ENCODE peak calls at places on chromosome 14, in eight cellular contexts. A, P, J, S, F, W, K and Z are unnamed samples.

GRCh38 chr14:28756896-28757570 is 9.6 kb upstream of the FOXG1 start:
- DNase-seq in A (peak), P (no peak), J (peak), S (peak), F (peak), W (peak), K (peak), Z (no peak)

GRCh38 chr14:55699131-55700057 is 119.4 kb downstream of the KTN1 start:
- DNase-seq in A (peak), P (peak), J (peak), S (no peak), F (no peak), W (peak), K (no peak), Z (no peak)

GRCh38 chr14:64971890-64972785 is at the start of gene RAB15:
- DNase-seq in A (no peak), P (peak), J (no peak), S (peak), F (peak), W (no peak), K (peak), Z (peak)

GRCh38 chr14:63962896-63963295 is 110.1 kb downstream of the SYNE2 start:
- DNase-seq in A (no peak), P (no peak), J (no peak), S (no peak), F (no peak), W (no peak), K (no peak), Z (no peak)

GRCh38 chr14:98270201-98270600 is 1001.8 kb downstream of the BCL11B start:
- DNase-seq in A (no peak), P (peak), J (no peak), S (no peak), F (no peak), W (no peak), K (no peak), Z (no peak)

GRCh38 chr14:105065280-105066228 is at the start of gene GPR132:
- DNase-seq in A (no peak), P (no peak), J (peak), S (no peak), F (no peak), W (no peak), K (no peak), Z (no peak)

GRCh38 chr14:20690848-20691640 is 2.5 kb downstream of the ANG start:
- DNase-seq in A (peak), P (no peak), J (peak), S (peak), F (no peak), W (peak), K (peak), Z (peak)

GRCh38 chr14:104924421-104925213 is at the start of gene PLD4:
- DNase-seq in A (no peak), P (no peak), J (no peak), S (no peak), F (no peak), W (no peak), K (no peak), Z (no peak)

GRCh38 chr14:103897075-103897947 is 30.9 kb upstream of the TDRD9 start:
- DNase-seq in A (no peak), P (no peak), J (no peak), S (no peak), F (no peak), W (no peak), K (no peak), Z (no peak)

GRCh38 chr14:64766430-64767151 is 62.4 kb downstream of the PLEKHG3 start:
- DNase-seq in A (no peak), P (peak), J (no peak), S (peak), F (no peak), W (no peak), K (no peak), Z (no peak)

GRCh38 chr14:102930753-102931579 is 8.5 kb downstream of the AMN start:
- DNase-seq in A (peak), P (no peak), J (peak), S (peak), F (no peak), W (no peak), K (no peak), Z (no peak)

GRCh38 chr14:99889268-99889667 is 96.1 kb downstream of the EML1 start:
- DNase-seq in A (no peak), P (no peak), J (no peak), S (peak), F (no peak), W (no peak), K (no peak), Z (no peak)

GRCh38 chr14:73238941-73239340 is 1.6 kb downstream of the PAPLN start:
- DNase-seq in A (no peak), P (no peak), J (no peak), S (no peak), F (no peak), W (no peak), K (no peak), Z (no peak)

GRCh38 chr14:104196461-104197180 is 58.2 kb downstream of the KIF26A start:
- DNase-seq in A (no peak), P (no peak), J (no peak), S (no peak), F (no peak), W (no peak), K (no peak), Z (no peak)

GRCh38 chr14:102530828-102531478 is 21.4 kb upstream of the ANKRD9 start:
- DNase-seq in A (no peak), P (no peak), J (no peak), S (no peak), F (no peak), W (no peak), K (no peak), Z (no peak)

GRCh38 chr14:102081231-102082080 is 5.4 kb downstream of the HSP90AA1 start:
- DNase-seq in A (no peak), P (no peak), J (no peak), S (no peak), F (no peak), W (no peak), K (no peak), Z (no peak)

GRCh38 chr14:75714993-75715392 is 53.9 kb downstream of the TTLL5 start:
- DNase-seq in A (no peak), P (no peak), J (no peak), S (no peak), F (no peak), W (no peak), K (no peak), Z (no peak)

GRCh38 chr14:54658836-54659235 is 91.9 kb downstream of the SAMD4A start:
- DNase-seq in A (no peak), P (no peak), J (no peak), S (no peak), F (no peak), W (no peak), K (no peak), Z (no peak)

GRCh38 chr14:63362305-63362914 is 43.7 kb upstream of the GPHB5 start:
- DNase-seq in A (no peak), P (no peak), J (no peak), S (no peak), F (no peak), W (no peak), K (no peak), Z (no peak)

GRCh38 chr14:99958380-99958779 is 106.8 kb upstream of the EVL start:
- DNase-seq in A (no peak), P (no peak), J (no peak), S (no peak), F (no peak), W (no peak), K (no peak), Z (no peak)

GRCh38 chr14:99412122-99413061 is 68.3 kb downstream of the SETD3 start:
- DNase-seq in A (peak), P (no peak), J (peak), S (peak), F (no peak), W (no peak), K (no peak), Z (no peak)

GRCh38 chr14:90301580-90302181 is 30.1 kb downstream of the NRDE2 start:
- DNase-seq in A (peak), P (peak), J (peak), S (no peak), F (no peak), W (peak), K (no peak), Z (no peak)

GRCh38 chr14:49966304-49966809 is 73.5 kb downstream of the ARF6 start:
- DNase-seq in A (no peak), P (no peak), J (no peak), S (no peak), F (no peak), W (no peak), K (no peak), Z (no peak)

GRCh38 chr14:73025544-73025943 is 1.4 kb downstream of the ZFYVE1 start:
- DNase-seq in A (no peak), P (no peak), J (peak), S (no peak), F (no peak), W (no peak), K (no peak), Z (no peak)

GRCh38 chr14:61694830-61695694 is at the start of gene HIF1A:
- DNase-seq in A (peak), P (peak), J (peak), S (peak), F (peak), W (peak), K (peak), Z (peak)
- TF ChIP-seq CTCF in A (peak), P (peak), J (peak), S (no peak), F (no peak), W (peak), K (no peak), Z (no peak)

GRCh38 chr14:77035267-77035666 is 6.8 kb upstream of the IRF2BPL start:
- DNase-seq in A (no peak), P (no peak), J (no peak), S (no peak), F (no peak), W (no peak), K (no peak), Z (no peak)

GRCh38 chr14:77031680-77032482 is 3.4 kb upstream of the IRF2BPL start:
- DNase-seq in A (peak), P (no peak), J (peak), S (no peak), F (no peak), W (peak), K (no peak), Z (no peak)

GRCh38 chr14:77033622-77034521 is 5.4 kb upstream of the IRF2BPL start:
- DNase-seq in A (peak), P (peak), J (peak), S (peak), F (peak), W (peak), K (peak), Z (peak)

GRCh38 chr14:77032483-77032853 is 4.0 kb upstream of the IRF2BPL start:
- DNase-seq in A (no peak), P (no peak), J (no peak), S (no peak), F (no peak), W (no peak), K (no peak), Z (no peak)

DNA sequence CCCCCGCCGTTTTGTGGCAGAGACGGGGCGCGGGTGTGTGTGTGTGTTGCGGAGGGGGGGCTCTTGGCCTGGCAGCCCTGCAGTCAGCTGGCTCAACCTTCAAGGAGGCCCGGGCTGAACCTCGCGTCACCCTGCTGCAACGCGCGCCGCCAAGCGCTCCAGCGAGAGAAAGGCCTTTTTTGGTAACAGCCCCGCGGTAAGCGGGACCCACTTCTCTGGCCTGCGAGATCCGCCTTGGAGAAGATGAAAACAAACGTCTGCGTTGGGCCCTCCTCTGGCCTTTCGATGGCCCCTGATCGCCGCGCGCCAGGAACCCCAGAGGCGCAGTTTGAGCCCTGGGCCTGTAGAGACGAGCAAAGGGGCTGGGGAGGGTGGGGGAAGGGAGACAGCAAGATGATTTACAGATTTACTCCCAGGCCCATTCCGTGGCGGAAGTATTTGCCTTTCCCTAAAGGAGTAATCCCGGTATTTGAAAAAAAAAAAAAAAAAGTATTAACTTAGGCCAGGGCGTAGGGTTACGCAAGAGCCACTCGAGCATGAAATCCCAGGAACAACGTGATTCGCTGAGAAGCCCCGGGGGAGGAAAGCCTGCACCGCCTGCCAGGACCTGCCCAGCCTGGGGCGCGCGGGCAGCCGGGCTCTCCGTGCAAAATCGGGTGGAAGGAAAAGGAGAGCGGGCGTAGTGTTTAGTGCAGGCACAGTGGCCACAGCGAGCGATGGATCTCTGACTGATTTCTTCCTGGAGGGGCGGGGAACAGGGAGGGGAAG is 4.5 kb upstream of the IRF2BPL start:
- DNase-seq in A (peak), P (peak), J (peak), S (peak), F (peak), W (peak), K (peak), Z (peak)
- TF ChIP-seq CTCF in A (peak), P (no peak), J (peak), S (no peak), F (no peak), W (peak), K (no peak), Z (no peak)

DNA sequence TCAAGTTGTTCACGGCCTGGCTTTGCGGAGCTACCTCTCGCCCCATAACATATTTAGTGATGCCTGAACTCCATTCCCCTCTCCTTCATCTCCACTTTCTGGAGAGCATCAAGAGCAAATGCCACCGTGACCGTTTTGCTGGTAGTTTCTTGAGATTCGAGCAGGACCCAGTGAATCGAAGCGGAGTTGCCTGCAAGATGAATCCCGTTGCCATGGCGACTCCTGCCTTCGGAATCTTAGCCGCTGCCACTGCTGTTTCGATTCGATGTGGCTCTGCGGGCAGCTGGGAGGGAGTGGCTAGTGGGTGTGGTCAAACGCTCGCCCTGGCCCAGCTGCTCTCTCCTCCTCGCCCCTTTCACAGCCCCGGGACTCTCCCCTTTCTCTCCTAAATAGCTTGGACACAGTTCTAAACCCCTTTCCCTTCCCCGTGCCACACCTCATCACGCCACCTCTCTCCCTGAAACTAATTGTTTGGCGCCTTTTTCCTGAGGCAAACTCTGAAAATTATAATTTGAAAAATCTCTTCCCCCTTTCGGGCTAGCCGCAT is 1.4 kb downstream of the DAAM1 start:
- DNase-seq in A (peak), P (peak), J (peak), S (peak), F (peak), W (peak), K (peak), Z (peak)
- TF ChIP-seq CTCF in A (no peak), P (no peak), J (no peak), S (no peak), F (no peak), W (no peak), K (no peak), Z (no peak)

GRCh38 chr14:23349156-23349845 is 3.4 kb downstream of the SLC22A17 start:
- DNase-seq in A (no peak), P (no peak), J (no peak), S (no peak), F (no peak), W (no peak), K (no peak), Z (no peak)

GRCh38 chr14:23353433-23353780 is 720 bp upstream of the SLC22A17 start:
- DNase-seq in A (no peak), P (no peak), J (no peak), S (no peak), F (no peak), W (no peak), K (no peak), Z (no peak)

GRCh38 chr14:23354990-23355389 is 2.3 kb upstream of the SLC22A17 start:
- DNase-seq in A (no peak), P (no peak), J (no peak), S (no peak), F (no peak), W (no peak), K (no peak), Z (no peak)

GRCh38 chr14:23352506-23353432 is at the start of gene SLC22A17:
- DNase-seq in A (peak), P (peak), J (peak), S (peak), F (peak), W (peak), K (peak), Z (peak)

GRCh38 chr14:23351681-23352505 is 794 bp downstream of the SLC22A17 start:
- DNase-seq in A (no peak), P (no peak), J (no peak), S (peak), F (peak), W (no peak), K (peak), Z (peak)
- TF ChIP-seq CTCF in A (no peak), P (peak), J (no peak), S (no peak), F (peak), W (peak), K (peak), Z (peak)